ENCODE peak calls at places on chromosome 6, in four cellular contexts. Q, Y, S and J are unnamed samples.

GRCh38 chr6:14366880-14367279 is 249.3 kb downstream of the CD83 start:
- DNase-seq in Y (no peak), S (no peak), Q (no peak), J (no peak)

GRCh38 chr6:130434174-130434873 is 68.5 kb downstream of the TMEM200A start:
- DNase-seq in Q (peak; percentile 21), S (no peak), Y (no peak), J (no peak)

GRCh38 chr6:93124226-93124625 is 295.1 kb downstream of the EPHA7 start:
- DNase-seq in Y (peak; percentile 31), Q (peak; percentile 53), S (no peak), J (no peak)

GRCh38 chr6:31794294-31794865 is 1.2 kb downstream of the VARS1 start:
- DNase-seq in S (no peak), Q (peak; percentile 55), Y (peak; percentile 15), J (no peak)

GRCh38 chr6:64890609-64891008 is 816.4 kb downstream of the EYS start:
- DNase-seq in S (no peak), Q (no peak), Y (no peak), J (no peak)

GRCh38 chr6:2531426-2532208 is 219.1 kb downstream of the MYLK4 start:
- DNase-seq in S (no peak), Q (peak; percentile 22), Y (no peak), J (no peak)

GRCh38 chr6:343960-344815 is 47.4 kb upstream of the IRF4 start:
- DNase-seq in Y (no peak), S (no peak), Q (peak; percentile 46), J (no peak)

GRCh38 chr6:122061855-122062254 is 337.6 kb upstream of the HSF2 start:
- DNase-seq in Y (no peak), Q (no peak), S (no peak), J (no peak)

GRCh38 chr6:69138173-69138572 is 503.1 kb downstream of the ADGRB3 start:
- DNase-seq in Y (no peak), Q (no peak), S (no peak), J (no peak)

GRCh38 chr6:56860466-56860865 is 94.4 kb upstream of the BEND6 start:
- DNase-seq in S (no peak), Q (peak; percentile 48), Y (no peak), J (no peak)

GRCh38 chr6:20366082-20366834 is 35.4 kb upstream of the E2F3 start:
- DNase-seq in Q (no peak), Y (peak; percentile 62), S (no peak), J (no peak)

GRCh38 chr6:170026272-170027110 is 264.4 kb downstream of the DLL1 start:
- DNase-seq in Y (peak; percentile 91), S (no peak), Q (no peak), J (no peak)

GRCh38 chr6:11828185-11828897 is 49.7 kb upstream of the ADTRP start:
- DNase-seq in S (no peak), Y (no peak), Q (no peak), J (no peak)

GRCh38 chr6:154909821-154910220 is 85.3 kb upstream of the TIAM2 start:
- DNase-seq in S (no peak), Q (no peak), Y (no peak), J (peak; percentile 48)

GRCh38 chr6:152399409-152399808 is 237.8 kb downstream of the SYNE1 start:
- DNase-seq in Y (no peak), S (no peak), Q (no peak), J (no peak)

GRCh38 chr6:41053056-41053455 is at the start of gene APOBEC2:
- DNase-seq in S (no peak), Y (no peak), Q (no peak), J (no peak)

GRCh38 chr6:19845271-19846046 is 8.3 kb downstream of the ID4 start:
- DNase-seq in Y (no peak), S (no peak), Q (no peak), J (no peak)

GRCh38 chr6:41546475-41546865 is 289 bp downstream of the FOXP4 start:
- DNase-seq in Y (peak; percentile 9), S (no peak), Q (no peak), J (no peak)

GRCh38 chr6:159943101-159943632 is 25.7 kb upstream of the IGF2R start:
- DNase-seq in S (no peak), Y (no peak), Q (no peak), J (no peak)

GRCh38 chr6:56865081-56865875 is 89.6 kb upstream of the BEND6 start:
- DNase-seq in Y (no peak), Q (no peak), S (no peak), J (no peak)

GRCh38 chr6:116783852-116784251 is 18.3 kb upstream of the FAM162B start:
- DNase-seq in S (no peak), Y (no peak), Q (peak; percentile 10), J (no peak)

GRCh38 chr6:5644523-5645183 is 362.1 kb downstream of the NRN1 start:
- DNase-seq in Y (no peak), Q (no peak), S (peak; percentile 5), J (no peak)

GRCh38 chr6:15249371-15250019 is 3.6 kb downstream of the JARID2 start:
- DNase-seq in Q (no peak), Y (no peak), S (no peak), J (no peak)

GRCh38 chr6:111761783-111762312 is 111.4 kb downstream of the FYN start:
- DNase-seq in Q (no peak), S (no peak), Y (no peak), J (no peak)

GRCh38 chr6:34511214-34511922 is 44.8 kb downstream of the SPDEF start:
- DNase-seq in Q (no peak), Y (no peak), S (no peak), J (no peak)

GRCh38 chr6:100753421-100753820 is 127.7 kb downstream of the ASCC3 start:
- DNase-seq in Y (no peak), Q (no peak), S (no peak), J (no peak)

GRCh38 chr6:73739097-73739496 is 43.1 kb downstream of the CD109 start:
- DNase-seq in S (no peak), Y (peak; percentile 17), Q (peak; percentile 80), J (peak; percentile 75)

GRCh38 chr6:44401138-44401537 is 13.6 kb downstream of the CDC5L start:
- DNase-seq in Y (no peak), S (no peak), Q (no peak), J (no peak)

GRCh38 chr6:3738381-3739131 is 13.0 kb downstream of the PXDC1 start:
- DNase-seq in Q (peak; percentile 34), S (no peak), Y (no peak), J (no peak)

GRCh38 chr6:2749972-2750600 is 636 bp downstream of the MYLK4 start:
- DNase-seq in Y (peak; percentile 68), S (no peak), Q (peak; percentile 68), J (peak; percentile 55)

GRCh38 chr6:89187504-89187903 is 29.7 kb downstream of the GABRR1 start:
- DNase-seq in Y (no peak), S (no peak), Q (no peak), J (no peak)

GRCh38 chr6:89183294-89183693 is 33.9 kb downstream of the GABRR1 start:
- DNase-seq in Y (no peak), S (no peak), Q (no peak), J (no peak)

GRCh38 chr6:89180971-89181370 is 35.1 kb downstream of the PM20D2 start:
- DNase-seq in Q (no peak), S (no peak), Y (no peak), J (no peak)

GRCh38 chr6:89184344-89184743 is 32.8 kb downstream of the GABRR1 start:
- DNase-seq in S (no peak), Q (no peak), Y (no peak), J (no peak)

DNA sequence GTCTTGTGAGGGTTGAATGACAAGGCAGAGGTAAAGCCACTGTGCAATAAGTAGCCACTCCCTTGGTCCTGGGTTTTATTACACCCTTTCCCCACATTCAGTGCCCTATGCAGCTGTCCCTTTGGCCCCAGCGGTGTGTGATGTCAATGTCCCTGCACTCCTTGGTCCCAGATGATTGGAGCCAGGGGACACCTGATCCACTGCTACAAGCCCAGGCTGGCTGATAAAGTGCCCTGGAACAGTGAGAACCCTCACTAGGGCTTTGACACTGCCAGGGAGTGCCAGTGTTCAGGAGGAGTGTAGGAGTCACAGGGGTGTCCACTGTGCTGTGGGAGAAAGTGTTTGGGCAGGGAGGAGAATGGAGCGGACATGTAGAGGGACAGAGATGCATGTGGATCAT is 30.4 kb downstream of the GABRR1 start:
- DNase-seq in Y (no peak), S (no peak), Q (no peak), J (no peak)
- H3K4me3 ChIP-seq in Y (no peak overlapping the region), S (no peak overlapping the region), Q (no peak overlapping the region), J (no peak overlapping the region)

DNA sequence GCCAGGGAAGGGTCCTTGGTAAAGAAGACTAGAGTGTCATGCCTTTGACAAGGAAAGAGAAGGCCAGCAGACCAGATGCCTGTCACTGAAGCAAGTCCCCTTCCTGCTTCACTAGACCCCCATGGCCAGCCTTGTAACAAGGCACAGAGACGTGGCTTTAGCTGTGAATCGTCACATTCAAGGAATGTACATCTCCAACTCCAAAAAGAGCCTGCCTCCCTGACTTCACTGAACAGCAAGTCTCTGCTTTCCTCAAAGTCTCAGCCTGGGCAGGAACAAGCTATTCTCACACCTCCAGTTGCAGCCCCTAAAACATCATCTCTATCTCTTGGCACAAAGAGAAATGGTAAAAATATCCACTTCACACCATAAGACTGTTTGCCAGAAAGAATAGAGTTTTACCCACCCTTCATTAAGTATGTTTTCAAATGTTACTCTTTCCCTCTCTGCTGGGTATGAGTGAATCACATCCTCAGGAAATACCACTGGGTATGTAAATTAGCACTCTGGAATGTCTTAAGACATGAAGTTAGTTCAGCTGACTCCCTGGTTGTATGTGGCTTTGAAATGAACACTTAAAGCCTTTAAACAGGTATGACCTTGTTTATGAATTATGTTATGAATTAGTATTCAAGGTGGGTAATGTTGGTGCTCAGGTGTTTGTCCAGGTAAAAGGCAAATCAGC is 46.4 kb upstream of the NT5E start:
- DNase-seq in Q (peak; percentile 87), S (no peak), Y (peak; percentile 43), J (no peak)
- H2BK12ac ChIP-seq in Q (peak overlapping the region; percentile 96), S (peak overlapping the region; percentile 76), Y (peak overlapping the region; percentile 96), J (no peak overlapping the region)

GRCh38 chr6:26473429-26473757 is 15.6 kb downstream of the BTN2A1 start:
- DNase-seq in S (no peak), Q (no peak), Y (no peak), J (no peak)
- H3K4me3 ChIP-seq in S (peak overlapping the region; percentile 27), Q (no peak overlapping the region), Y (no peak overlapping the region), J (no peak overlapping the region)

DNA sequence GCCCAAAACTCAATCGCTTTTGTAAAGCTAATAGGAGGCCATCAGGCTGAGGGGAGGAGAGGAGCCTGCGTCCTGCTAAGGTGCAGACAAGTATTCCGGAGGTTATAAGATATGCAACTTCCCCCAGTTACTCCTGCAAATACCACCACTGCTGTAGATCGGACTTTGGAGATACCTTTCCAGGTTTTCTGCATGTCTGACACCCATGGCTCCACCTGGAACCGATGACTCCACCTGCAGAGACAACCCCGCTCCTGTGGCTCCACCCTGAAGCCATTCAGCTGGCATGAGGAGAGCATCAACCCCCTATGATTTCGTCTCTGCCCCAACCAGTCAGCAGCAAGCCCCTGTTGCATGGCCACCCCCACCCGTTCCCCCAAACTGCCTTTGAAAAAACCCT is 59.7 kb upstream of the SAMD5 start:
- DNase-seq in Q (no peak), Y (no peak), S (no peak), J (no peak)
- H2BK12ac ChIP-seq in Q (no peak overlapping the region), Y (peak overlapping the region; percentile 46), S (peak overlapping the region; percentile 5), J (no peak overlapping the region)

GRCh38 chr6:28399370-28400121 is at the start of gene ZSCAN12:
- DNase-seq in Y (peak; percentile 65), S (peak; percentile 62), Q (peak; percentile 90), J (peak; percentile 84)

GRCh38 chr6:28400122-28400451 is 540 bp upstream of the ZSCAN12 start:
- DNase-seq in S (no peak), Q (no peak), Y (no peak), J (no peak)

GRCh38 chr6:28390688-28391087 is 8.9 kb downstream of the ZSCAN12 start:
- DNase-seq in Y (no peak), S (no peak), Q (no peak), J (no peak)

GRCh38 chr6:28393912-28394662 is 5.5 kb downstream of the ZSCAN12 start:
- DNase-seq in Q (peak; percentile 30), Y (no peak), S (no peak), J (no peak)

GRCh38 chr6:28395918-28396317 is 3.6 kb downstream of the ZSCAN12 start:
- DNase-seq in S (no peak), Y (no peak), Q (no peak), J (no peak)
- H3K4me3 ChIP-seq in S (no peak overlapping the region), Y (no peak overlapping the region), Q (no peak overlapping the region), J (no peak overlapping the region)